ENCODE peak calls at places on chromosomes 11 and 22, in five cellular contexts. M is tibial nerve, I is adrenal gland, Q is esophagus squamous epithelium, X is lower leg skin. F is an unnamed sample.

GRCh38 chr11:75371930-75372876 is 20.7 kb upstream of the ARRB1 start:
- DNase-seq in I (no peak), X (no peak), Q (no peak), M (no peak), F (no peak)

GRCh38 chr11:60781286-60782044 is 3.7 kb upstream of the MS4A10 start:
- DNase-seq in X (no peak), I (no peak), Q (no peak), M (no peak), F (no peak)

GRCh38 chr11:121372671-121373429 is 79.3 kb upstream of the SORL1 start:
- DNase-seq in X (no peak), M (no peak), Q (no peak), I (no peak), F (no peak)

GRCh38 chr11:68049509-68050370 is 10.9 kb downstream of the TCIRG1 start:
- DNase-seq in Q (no peak), X (no peak), I (peak), M (no peak), F (peak)

GRCh38 chr11:93089474-93090102 is 108.2 kb downstream of the SLC36A4 start:
- DNase-seq in I (peak), Q (no peak), X (peak), M (no peak), F (no peak)

GRCh38 chr11:85485902-85486301 is 141.2 kb downstream of the DLG2 start:
- DNase-seq in X (no peak), I (no peak), Q (no peak), M (no peak), F (no peak)

GRCh38 chr11:1195690-1196515 is 27.0 kb upstream of the MUC5B start:
- DNase-seq in X (no peak), I (no peak), M (no peak), Q (no peak), F (peak)

GRCh38 chr11:132177106-132177505 is 806.7 kb downstream of the NTM start:
- DNase-seq in Q (no peak), X (no peak), I (no peak), M (no peak), F (no peak)

GRCh38 chr11:76185511-76185910 is 20.8 kb downstream of the WNT11 start:
- DNase-seq in X (no peak), I (no peak), M (no peak), Q (no peak), F (peak)

GRCh38 chr11:63813563-63814382 is 517 bp downstream of the SPINDOC start:
- DNase-seq in Q (no peak), X (no peak), I (peak), M (peak), F (peak)

GRCh38 chr22:49885881-49886280 is 32.2 kb downstream of the ZBED4 start:
- DNase-seq in X (no peak), I (no peak), M (no peak), Q (no peak), F (no peak)

GRCh38 chr22:45008853-45009751 is 703 bp downstream of the PHF21B start:
- DNase-seq in I (no peak), M (no peak), X (no peak), Q (no peak), F (peak)

GRCh38 chr11:102669664-102670063 is 35.9 kb downstream of the MMP27 start:
- DNase-seq in M (no peak), Q (no peak), X (no peak), I (no peak), F (no peak)

GRCh38 chr11:48148749-48149148 is 67.9 kb upstream of the OR4B1 start:
- DNase-seq in M (no peak), X (no peak), Q (no peak), I (no peak), F (no peak)

GRCh38 chr11:706439-706956 is 467 bp downstream of the EPS8L2 start:
- DNase-seq in I (peak), M (no peak), Q (no peak), X (no peak), F (peak)

GRCh38 chr22:27809226-27809625 is 7.7 kb upstream of the MN1 start:
- DNase-seq in X (no peak), M (no peak), Q (no peak), I (no peak), F (no peak)

GRCh38 chr11:79092791-79093313 is 348.0 kb downstream of the TENM4 start:
- DNase-seq in I (no peak), Q (no peak), M (no peak), X (peak), F (peak)

GRCh38 chr11:15276616-15277015 is 161.9 kb downstream of the INSC start:
- DNase-seq in I (no peak), M (no peak), X (no peak), Q (no peak), F (no peak)

GRCh38 chr22:49197500-49197899 is 630.2 kb downstream of the BRD1 start:
- DNase-seq in X (no peak), I (no peak), Q (no peak), M (no peak), F (no peak)

GRCh38 chr22:21703684-21704316 is 31.8 kb downstream of the YPEL1 start:
- DNase-seq in I (no peak), X (no peak), Q (no peak), M (no peak), F (peak)

GRCh38 chr11:128690746-128691091 is 3.2 kb upstream of the FLI1 start:
- DNase-seq in Q (no peak), M (no peak), I (no peak), X (no peak), F (no peak)

GRCh38 chr11:62030071-62030684 is 62.7 kb upstream of the FTH1 start:
- DNase-seq in X (no peak), Q (no peak), I (no peak), M (no peak), F (no peak)

GRCh38 chr11:2902784-2903671 is 17.5 kb upstream of the CDKN1C start:
- DNase-seq in Q (no peak), M (no peak), I (no peak), X (no peak), F (no peak)

GRCh38 chr22:45302047-45302446 is 7.7 kb upstream of the FAM118A start:
- DNase-seq in M (no peak), Q (no peak), I (no peak), X (no peak), F (no peak)

GRCh38 chr22:17953147-17953546 is 71.2 kb downstream of the MICAL3 start:
- DNase-seq in X (no peak), Q (no peak), M (no peak), I (no peak), F (no peak)

GRCh38 chr22:29000641-29001040 is 61.0 kb downstream of the C22orf31 start:
- DNase-seq in X (no peak), M (no peak), I (no peak), Q (no peak), F (no peak)

GRCh38 chr22:27801616-27802388 is at the start of gene MN1:
- DNase-seq in Q (no peak), X (no peak), M (no peak), I (no peak), F (no peak)

GRCh38 chr11:125315088-125315740 is 150.7 kb downstream of the PKNOX2 start:
- DNase-seq in X (no peak), I (no peak), Q (no peak), M (peak), F (peak)

GRCh38 chr11:77112641-77113381 is 10.2 kb downstream of the OMP start:
- DNase-seq in M (no peak), Q (no peak), X (no peak), I (no peak), F (no peak)

GRCh38 chr22:36302439-36303114 is 49.6 kb downstream of the APOL1 start:
- DNase-seq in X (no peak), I (no peak), Q (no peak), M (no peak), F (no peak)

GRCh38 chr11:969651-970205 is 44.1 kb downstream of the AP2A2 start:
- DNase-seq in I (no peak), M (no peak), Q (no peak), X (no peak), F (no peak)

GRCh38 chr11:68471360-68472340 is 11.1 kb downstream of the PPP6R3 start:
- DNase-seq in Q (no peak), X (no peak), I (no peak), M (no peak), F (no peak)

GRCh38 chr11:130179396-130180306 is 20.1 kb downstream of the ST14 start:
- DNase-seq in Q (no peak), M (no peak), X (no peak), I (peak), F (peak)

GRCh38 chr11:130178992-130179391 is 19.4 kb downstream of the ST14 start:
- DNase-seq in X (no peak), Q (no peak), I (no peak), M (no peak), F (peak)

GRCh38 chr11:130180491-130180890 is 20.9 kb downstream of the ST14 start:
- DNase-seq in X (no peak), I (peak), Q (no peak), M (no peak), F (peak)

GRCh38 chr11:130180896-130181294 is 21.3 kb downstream of the ST14 start:
- DNase-seq in M (no peak), X (no peak), Q (no peak), I (no peak), F (no peak)

DNA sequence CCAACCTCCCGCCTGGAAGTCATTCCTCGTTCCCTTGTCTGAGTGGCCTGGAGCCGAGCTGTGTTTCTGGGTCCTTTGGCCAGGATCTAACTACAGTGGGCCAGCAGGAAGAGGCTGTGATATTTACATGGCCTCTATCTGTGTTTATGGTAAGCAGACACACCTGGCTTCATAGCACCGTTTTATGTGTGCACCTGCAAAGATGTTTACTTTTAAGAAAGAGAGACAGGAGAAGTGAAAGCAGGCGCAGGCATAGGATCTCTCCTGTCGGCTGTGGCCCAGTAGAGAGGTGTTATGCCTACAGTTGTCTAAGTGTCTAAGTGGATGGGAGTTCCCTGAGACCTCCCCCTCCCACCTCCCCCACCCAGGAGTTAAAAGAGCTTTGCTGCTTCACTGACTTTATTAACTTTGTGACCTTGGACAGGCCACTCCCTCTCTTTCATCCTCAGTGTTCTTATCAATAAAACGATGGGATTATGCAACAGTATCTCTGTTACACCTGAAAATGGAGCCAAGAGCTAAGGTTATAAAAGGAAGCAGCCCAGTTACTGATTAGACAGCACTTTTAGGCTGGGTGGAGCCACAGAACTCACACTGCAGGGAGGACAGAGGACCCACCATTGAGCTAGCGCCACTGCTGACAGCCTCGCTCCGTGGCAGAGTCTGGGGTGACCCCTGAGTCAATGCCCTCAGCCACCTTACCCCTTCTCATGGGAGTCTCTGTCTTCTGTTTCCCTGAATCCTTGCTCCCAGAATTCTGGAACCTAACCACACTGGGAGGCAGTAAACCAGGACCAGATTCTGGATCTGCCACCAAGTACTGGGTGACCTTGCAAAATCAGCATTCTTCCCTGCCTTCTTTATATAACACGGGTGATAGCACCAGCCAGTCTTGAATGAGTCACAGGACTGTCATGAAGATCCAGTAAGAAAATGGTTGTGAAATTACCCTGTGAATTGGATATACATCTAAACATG is 22.0 kb downstream of the ST14 start:
- DNase-seq in X (no peak), M (no peak), I (peak), Q (no peak), F (peak)
- TF ChIP-seq POLR2A in X (no peak), M (no peak), I (peak), Q (no peak), F (peak)

GRCh38 chr11:12841946-12842630 is 167.0 kb upstream of the RASSF10 start:
- DNase-seq in I (peak), X (no peak), Q (no peak), M (no peak), F (peak)
- H3K4me3 ChIP-seq in I (no peak), X (no peak), Q (no peak), M (no peak), F (no peak)

DNA sequence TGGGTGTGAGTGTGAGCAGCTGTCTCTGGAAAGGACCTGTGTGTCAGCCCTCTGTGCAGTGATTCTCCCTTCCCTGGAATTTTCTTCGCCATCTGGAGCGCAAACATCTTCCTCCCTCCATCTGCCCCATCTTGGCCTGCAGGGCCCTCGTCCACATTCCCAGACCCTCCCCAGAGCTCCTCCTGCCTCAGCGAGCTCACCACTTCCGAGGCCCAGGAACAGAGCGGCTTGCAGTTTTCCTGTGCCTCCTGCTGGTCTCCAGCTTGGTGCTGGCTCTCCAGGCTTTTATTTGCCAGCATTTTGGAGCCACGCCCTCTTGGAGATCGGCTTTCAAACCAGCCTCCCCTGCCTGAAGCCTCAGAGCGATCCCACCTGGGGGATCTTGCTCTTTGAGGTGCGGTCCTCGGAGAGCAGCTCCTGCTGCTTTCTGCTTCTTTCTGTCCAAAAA is at the start of gene GPHA2:
- DNase-seq in X (no peak), I (no peak), M (no peak), Q (no peak), F (no peak)
- TF ChIP-seq POLR2A in X (no peak), I (no peak), M (no peak), Q (no peak), F (no peak)

DNA sequence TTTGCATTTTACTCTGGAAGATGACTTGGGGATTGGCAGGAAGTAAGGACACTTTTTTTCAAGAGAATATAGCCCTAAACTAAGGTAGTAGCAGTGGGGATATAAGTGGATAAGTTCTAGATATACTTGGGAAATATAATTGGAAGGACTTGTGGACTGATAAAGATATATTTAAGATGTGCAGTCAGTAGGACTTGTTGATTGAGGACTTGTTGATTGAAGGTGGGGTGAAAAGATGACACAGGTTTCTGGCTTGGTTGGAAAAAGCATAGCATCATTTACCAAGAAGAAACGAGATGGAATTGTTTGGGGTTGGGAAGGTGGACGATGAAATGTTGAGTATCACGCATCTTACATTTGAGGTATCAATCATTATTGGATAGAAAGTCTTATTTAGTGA is 1.5 kb upstream of the TAF10 start:
- DNase-seq in Q (no peak), X (no peak), I (no peak), M (no peak), F (no peak)
- H3K4me3 ChIP-seq in Q (no peak), X (no peak), I (no peak), M (no peak), F (no peak)

GRCh38 chr11:9089061-9089460 is 2.3 kb downstream of the SCUBE2 start:
- DNase-seq in M (no peak), I (no peak), Q (no peak), X (no peak), F (no peak)
- TF ChIP-seq POLR2A in M (no peak), I (no peak), Q (no peak), X (no peak), F (no peak)

DNA sequence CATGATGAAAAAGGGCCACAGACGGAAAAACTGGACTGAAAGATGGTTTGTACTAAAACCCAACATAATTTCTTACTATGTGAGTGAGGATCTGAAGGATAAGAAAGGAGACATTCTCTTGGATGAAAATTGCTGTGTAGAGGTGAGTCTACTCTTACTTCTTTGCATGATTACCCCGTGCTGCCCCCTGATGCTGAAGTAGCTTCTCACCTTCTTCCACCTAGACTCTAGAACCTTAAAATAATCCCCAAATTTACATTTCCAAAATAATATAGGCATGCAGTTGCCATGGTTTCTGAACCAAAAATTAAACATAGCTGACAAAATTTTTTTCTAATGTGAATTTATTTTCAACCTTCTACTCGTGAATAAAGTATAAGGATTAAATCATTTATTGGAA is 64.2 kb downstream of the SWAP70 start:
- DNase-seq in M (no peak), Q (no peak), X (no peak), I (no peak), F (no peak)
- H3K4me3 ChIP-seq in M (no peak), Q (no peak), X (no peak), I (no peak), F (no peak)